ENCODE peak calls at places on chromosomes 11 and 22, in six cellular contexts. B is GM23248, L is hepatocyte, Q is endothelial cell of umbilical vein, O is DND-41, R is fibroblast of lung. Y is an unnamed sample.
A peak's percentile ranks its signal among the peaks of the same experiment; 100 is the strongest.

GRCh38 chr11:74611369-74611861 is 19.0 kb downstream of the POLD3 start:
- DNase-seq in B (peak; percentile 85), L (peak; percentile 63), Q (peak; percentile 46), O (no peak), R (peak; percentile 79), Y (peak; percentile 58)

GRCh38 chr11:1074244-1075221 is at the start of gene MUC2:
- DNase-seq in B (no peak), L (no peak), Q (no peak), O (no peak), R (no peak), Y (no peak)

GRCh38 chr11:100574894-100575769 is 112.0 kb upstream of the ARHGAP42 start:
- DNase-seq in B (peak; percentile 21), L (no peak), Q (peak; percentile 59), O (no peak), R (peak; percentile 71), Y (peak; percentile 23)

GRCh38 chr11:19890308-19890707 is 177.7 kb downstream of the NAV2 start:
- DNase-seq in B (peak; percentile 72), L (peak; percentile 31), Q (peak; percentile 37), O (no peak), R (peak; percentile 70), Y (no peak)

GRCh38 chr22:24758164-24758799 is 16.2 kb downstream of the PIWIL3 start:
- DNase-seq in B (peak; percentile 66), L (peak; percentile 82), Q (peak; percentile 70), O (peak; percentile 70), R (peak; percentile 71), Y (peak; percentile 54)

GRCh38 chr11:70233034-70233433 is 29.9 kb downstream of the FADD start:
- DNase-seq in B (no peak), L (no peak), Q (no peak), O (no peak), R (no peak), Y (no peak)

GRCh38 chr11:2558402-2558801 is 113.6 kb downstream of the KCNQ1 start:
- DNase-seq in B (no peak), L (no peak), Q (no peak), O (no peak), R (no peak), Y (no peak)

GRCh38 chr11:116454020-116454645 is 318.7 kb downstream of the BUD13 start:
- DNase-seq in B (peak; percentile 68), L (peak; percentile 71), Q (peak; percentile 65), O (peak; percentile 49), R (peak; percentile 5), Y (peak; percentile 41)

GRCh38 chr11:15073361-15074205 is at the start of gene CALCB:
- DNase-seq in B (peak; percentile 55), L (peak; percentile 55), Q (no peak), O (no peak), R (peak; percentile 24), Y (no peak)

GRCh38 chr11:64569300-64569970 is 21.6 kb upstream of the SLC22A12 start:
- DNase-seq in B (no peak), L (no peak), Q (no peak), O (no peak), R (no peak), Y (no peak)

GRCh38 chr11:64568041-64568571 is 22.9 kb upstream of the SLC22A12 start:
- DNase-seq in B (no peak), L (no peak), Q (no peak), O (no peak), R (no peak), Y (no peak)

GRCh38 chr11:64570341-64570740 is 20.7 kb upstream of the SLC22A12 start:
- DNase-seq in B (no peak), L (no peak), Q (no peak), O (no peak), R (no peak), Y (no peak)

GRCh38 chr11:64566915-64567882 is 23.8 kb upstream of the SLC22A12 start:
- DNase-seq in B (no peak), L (no peak), Q (no peak), O (no peak), R (no peak), Y (no peak)

GRCh38 chr11:64568584-64569140 is 22.4 kb upstream of the SLC22A12 start:
- DNase-seq in B (no peak), L (no peak), Q (no peak), O (no peak), R (no peak), Y (no peak)
- H2AFZ ChIP-seq in B (no peak overlapping the region), L (no peak overlapping the region), Q (no peak overlapping the region), O (no peak overlapping the region), R (no peak overlapping the region), Y (no peak overlapping the region)

GRCh38 chr11:45885921-45886721 is 670 bp downstream of the MAPK8IP1 start:
- DNase-seq in B (no peak), L (no peak), Q (no peak), O (no peak), R (no peak), Y (no peak)
- TF ChIP-seq EZH2 in B (no peak), L (no peak), Q (peak; percentile 61), O (no peak), R (peak; percentile 60), Y (no peak)

DNA sequence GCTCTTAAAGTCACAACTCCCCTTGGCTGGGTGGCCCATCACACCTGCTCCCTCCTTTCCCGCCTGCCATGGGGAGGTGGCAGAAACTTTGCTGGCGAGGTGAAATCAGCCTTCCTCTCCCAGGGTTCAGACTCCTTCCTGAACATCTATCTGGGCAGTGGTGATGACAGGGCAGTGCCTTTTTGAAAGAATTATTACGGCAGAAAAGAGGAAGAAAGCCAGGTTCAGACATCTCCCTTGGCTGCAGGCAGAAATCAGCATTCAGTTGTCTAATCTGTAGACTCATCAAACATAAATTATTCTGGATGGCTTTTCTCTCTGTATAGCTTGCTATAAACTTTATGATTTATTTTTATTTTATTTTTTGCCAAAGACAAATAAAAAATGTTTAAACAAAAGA is 70.6 kb downstream of the LDLRAD3 start:
- DNase-seq in B (no peak), L (no peak), Q (no peak), O (no peak), R (no peak), Y (no peak)
- H2AFZ ChIP-seq in B (no peak overlapping the region), L (no peak overlapping the region), Q (no peak overlapping the region), O (no peak overlapping the region), R (no peak overlapping the region), Y (no peak overlapping the region)

GRCh38 chr11:62546244-62546936 is at the start of gene AHNAK:
- DNase-seq in B (peak; percentile 90), L (peak; percentile 92), Q (peak; percentile 56), O (no peak), R (peak; percentile 62), Y (peak; percentile 48)

GRCh38 chr11:62548545-62549335 is 2.1 kb upstream of the AHNAK start:
- DNase-seq in B (no peak), L (peak; percentile 61), Q (peak; percentile 69), O (no peak), R (no peak), Y (no peak)

GRCh38 chr11:62545437-62546243 is 966 bp downstream of the AHNAK start:
- DNase-seq in B (peak; percentile 91), L (peak; percentile 94), Q (peak; percentile 88), O (peak; percentile 52), R (peak; percentile 93), Y (no peak)

GRCh38 chr11:62546937-62547625 is 475 bp upstream of the AHNAK start:
- DNase-seq in B (peak; percentile 86), L (peak; percentile 77), Q (peak; percentile 56), O (no peak), R (peak; percentile 57), Y (no peak)

GRCh38 chr11:62547691-62548281 is 1.2 kb upstream of the AHNAK start:
- DNase-seq in B (peak; percentile 41), L (peak; percentile 53), Q (peak; percentile 37), O (no peak), R (no peak), Y (no peak)
- TF ChIP-seq EZH2 in B (no peak), L (no peak), Q (no peak), O (no peak), R (no peak), Y (no peak)

GRCh38 chr11:111382451-111382850 is 3.4 kb upstream of the POU2AF1 start:
- DNase-seq in B (no peak), L (no peak), Q (no peak), O (no peak), R (no peak), Y (no peak)
- H2AFZ ChIP-seq in B (no peak overlapping the region), L (no peak overlapping the region), Q (no peak overlapping the region), O (peak overlapping the region; percentile 13), R (no peak overlapping the region), Y (no peak overlapping the region)

GRCh38 chr11:89495951-89496350 is 4.8 kb upstream of the NOX4 start:
- DNase-seq in B (peak; percentile 82), L (peak; percentile 18), Q (peak; percentile 68), O (no peak), R (peak; percentile 50), Y (no peak)

GRCh38 chr11:89489930-89490329 is 1.2 kb downstream of the NOX4 start:
- DNase-seq in B (peak; percentile 3), L (no peak), Q (no peak), O (no peak), R (no peak), Y (no peak)

GRCh38 chr11:89487016-89487415 is 4.2 kb downstream of the NOX4 start:
- DNase-seq in B (peak; percentile 30), L (no peak), Q (peak; percentile 53), O (no peak), R (no peak), Y (no peak)

DNA sequence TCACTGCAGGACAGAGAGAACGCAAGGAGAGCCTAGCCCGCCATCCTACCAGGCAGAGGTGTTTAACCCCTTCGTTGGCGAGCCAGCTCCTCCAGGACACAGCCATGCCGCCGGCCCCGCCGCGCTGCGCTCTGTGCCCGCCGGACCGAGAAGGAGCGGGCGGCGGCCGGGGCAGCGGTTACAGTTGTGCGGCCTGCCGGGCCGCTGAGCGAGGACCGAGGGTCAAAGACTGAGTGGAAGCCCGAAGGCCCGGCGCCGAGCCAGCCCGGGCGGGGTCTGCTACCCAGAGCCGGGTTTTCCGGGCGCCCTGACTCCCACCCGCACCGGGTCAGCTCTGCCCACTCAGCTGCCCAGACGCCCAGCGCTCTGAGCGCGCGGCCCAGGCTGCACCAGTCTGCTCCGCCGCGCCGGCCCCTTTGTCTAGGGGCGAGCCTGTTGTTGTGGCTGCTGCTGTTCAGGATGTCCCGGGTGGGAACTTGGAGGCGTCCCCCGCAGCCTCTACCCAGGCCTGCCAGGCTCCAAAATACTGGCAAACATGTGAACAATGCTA is at the start of gene NOX4:
- DNase-seq in B (peak; percentile 55), L (peak; percentile 77), Q (peak; percentile 89), O (no peak), R (peak; percentile 43), Y (no peak)
- TF ChIP-seq EZH2 in B (no peak), L (no peak), Q (no peak), O (no peak), R (no peak), Y (no peak)

GRCh38 chr11:35237860-35238715 is 99.1 kb downstream of the CD44 start:
- DNase-seq in B (no peak), L (peak; percentile 73), Q (peak; percentile 70), O (peak; percentile 59), R (peak; percentile 65), Y (peak; percentile 76)
- H2AFZ ChIP-seq in B (no peak overlapping the region), L (no peak overlapping the region), Q (peak overlapping the region; percentile 49), O (peak overlapping the region; percentile 10), R (no peak overlapping the region), Y (peak overlapping the region; percentile 5)